ENCODE peak calls at places on chromosome 10, in six cellular contexts. U is A549, X is fibroblast of lung, B is NB4, R is Panc1, Z is fibroblast of mammary gland. K is an unnamed sample.

GRCh38 chr10:129382401-129382800 is 84.6 kb upstream of the MGMT start:
- DNase-seq in Z (no peak), B (no peak), R (no peak), U (no peak), X (no peak), K (no peak)

GRCh38 chr10:126917375-126917774 is 12.1 kb downstream of the DOCK1 start:
- DNase-seq in U (no peak), Z (no peak), R (no peak), X (no peak), B (no peak), K (no peak)

GRCh38 chr10:117762819-117763172 is 220.2 kb downstream of the EMX2 start:
- DNase-seq in B (peak; percentile 23), X (no peak), U (no peak), Z (peak; percentile 56), R (no peak), K (no peak)

GRCh38 chr10:90675621-90676020 is 182.2 kb downstream of the HTR7 start:
- DNase-seq in U (no peak), R (no peak), B (no peak), Z (peak; percentile 68), X (peak; percentile 75), K (no peak)

GRCh38 chr10:97454330-97455036 is 8.5 kb downstream of the ZDHHC16 start:
- DNase-seq in R (no peak), U (no peak), Z (peak; percentile 45), X (peak; percentile 44), B (no peak), K (no peak)

GRCh38 chr10:59967079-59967478 is 60.7 kb upstream of the CCDC6 start:
- DNase-seq in R (no peak), U (no peak), Z (no peak), B (no peak), X (no peak), K (no peak)

GRCh38 chr10:33661580-33662269 is 327.3 kb upstream of the NRP1 start:
- DNase-seq in R (no peak), U (peak; percentile 42), X (peak; percentile 81), Z (peak; percentile 60), B (peak; percentile 91), K (no peak)

GRCh38 chr10:78964952-78965633 is 103.7 kb upstream of the ZMIZ1 start:
- DNase-seq in X (peak; percentile 76), B (peak; percentile 72), Z (peak; percentile 33), R (peak; percentile 45), U (peak; percentile 63), K (no peak)

GRCh38 chr10:99785646-99786045 is 3.2 kb downstream of the ABCC2 start:
- DNase-seq in R (no peak), U (no peak), B (no peak), Z (no peak), X (no peak), K (no peak)

GRCh38 chr10:115849197-115849596 is 423.8 kb downstream of the GFRA1 start:
- DNase-seq in Z (no peak), B (no peak), U (no peak), R (no peak), X (peak; percentile 42), K (no peak)

GRCh38 chr10:88565072-88565471 is 18.0 kb downstream of the RNLS start:
- DNase-seq in B (peak; percentile 58), U (peak; percentile 15), R (no peak), Z (peak; percentile 63), X (peak; percentile 37), K (peak; percentile 27)
- TF ChIP-seq CTCF in B (no peak), U (peak; percentile 64), R (peak; percentile 59), Z (peak; percentile 51), X (no peak), K (peak; percentile 20)

GRCh38 chr10:27242473-27242950 is 1.9 kb upstream of the ACBD5 start:
- DNase-seq in R (no peak), U (no peak), B (no peak), Z (no peak), X (no peak), K (no peak)

GRCh38 chr10:27242951-27243551 is 2.5 kb upstream of the ACBD5 start:
- DNase-seq in B (peak; percentile 64), Z (peak; percentile 58), R (no peak), X (peak; percentile 82), U (peak; percentile 30), K (peak; percentile 68)

GRCh38 chr10:27240891-27241639 is 468 bp upstream of the ACBD5 start:
- DNase-seq in Z (peak; percentile 14), R (no peak), X (no peak), U (no peak), B (peak; percentile 70), K (no peak)

GRCh38 chr10:27240212-27240890 is at the start of gene ACBD5:
- DNase-seq in R (no peak), U (peak; percentile 51), B (peak; percentile 87), Z (peak; percentile 87), X (peak; percentile 65), K (peak; percentile 82)

DNA sequence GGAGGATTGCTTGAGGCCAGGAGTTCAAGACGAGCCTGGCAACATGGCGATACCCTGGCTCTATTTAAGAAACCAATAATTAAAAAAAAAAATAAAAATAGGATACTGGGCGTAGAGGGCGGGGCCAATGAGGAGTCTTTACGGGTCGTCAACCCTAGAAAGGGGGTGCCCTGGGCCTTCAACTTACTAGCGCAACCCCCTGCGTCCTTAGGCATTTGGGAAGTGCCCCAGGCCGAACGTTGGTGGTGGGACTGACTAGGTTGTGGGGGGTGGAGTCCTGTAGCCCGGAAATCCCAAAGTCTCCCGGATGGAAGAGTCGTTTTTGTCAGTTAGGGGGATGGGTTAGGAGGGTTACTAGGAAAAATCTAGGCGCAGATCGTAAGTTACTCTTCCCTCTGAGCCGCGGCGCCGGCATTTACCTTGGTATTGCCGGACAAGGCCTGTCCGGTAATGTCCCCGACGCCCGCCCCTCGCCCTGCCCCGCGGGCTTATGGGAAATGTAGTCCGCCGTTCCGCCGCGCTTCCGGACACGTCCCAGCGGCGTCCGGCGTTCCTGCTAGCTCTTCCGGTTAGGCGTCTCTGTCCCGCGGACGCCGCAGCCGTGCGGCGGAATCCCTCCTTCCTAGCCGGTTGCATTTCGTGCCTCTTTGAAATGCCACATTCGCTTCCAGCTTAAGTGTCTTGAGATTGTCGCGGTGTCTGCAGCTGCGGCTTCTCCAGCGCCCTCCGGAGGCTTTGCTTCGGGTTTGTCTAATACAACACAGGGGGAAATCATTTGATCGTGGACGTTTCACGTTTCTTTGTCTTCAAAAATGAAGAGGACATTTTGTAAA is 1.3 kb upstream of the ACBD5 start:
- DNase-seq in U (peak; percentile 64), X (peak; percentile 93), B (peak; percentile 94), Z (peak; percentile 90), R (peak; percentile 67), K (peak; percentile 88)
- TF ChIP-seq CTCF in U (peak; percentile 18), X (peak; percentile 28), B (peak; percentile 35), Z (no peak), R (no peak), K (peak; percentile 23)

GRCh38 chr10:103397191-103397825 is 882 bp downstream of the PDCD11 start:
- DNase-seq in B (peak; percentile 48), Z (peak; percentile 8), X (no peak), R (no peak), U (no peak), K (no peak)

GRCh38 chr10:103395754-103396066 is 565 bp downstream of the ATP5MK start:
- DNase-seq in U (no peak), Z (peak; percentile 0), R (no peak), B (no peak), X (peak; percentile 19), K (peak; percentile 38)

GRCh38 chr10:103394180-103394579 is 2.1 kb downstream of the ATP5MK start:
- DNase-seq in B (peak; percentile 34), X (peak; percentile 50), U (no peak), Z (peak; percentile 4), R (no peak), K (peak; percentile 37)

GRCh38 chr10:103396789-103397087 is 312 bp downstream of the PDCD11 start:
- DNase-seq in R (no peak), U (no peak), B (no peak), Z (no peak), X (no peak), K (peak; percentile 36)

DNA sequence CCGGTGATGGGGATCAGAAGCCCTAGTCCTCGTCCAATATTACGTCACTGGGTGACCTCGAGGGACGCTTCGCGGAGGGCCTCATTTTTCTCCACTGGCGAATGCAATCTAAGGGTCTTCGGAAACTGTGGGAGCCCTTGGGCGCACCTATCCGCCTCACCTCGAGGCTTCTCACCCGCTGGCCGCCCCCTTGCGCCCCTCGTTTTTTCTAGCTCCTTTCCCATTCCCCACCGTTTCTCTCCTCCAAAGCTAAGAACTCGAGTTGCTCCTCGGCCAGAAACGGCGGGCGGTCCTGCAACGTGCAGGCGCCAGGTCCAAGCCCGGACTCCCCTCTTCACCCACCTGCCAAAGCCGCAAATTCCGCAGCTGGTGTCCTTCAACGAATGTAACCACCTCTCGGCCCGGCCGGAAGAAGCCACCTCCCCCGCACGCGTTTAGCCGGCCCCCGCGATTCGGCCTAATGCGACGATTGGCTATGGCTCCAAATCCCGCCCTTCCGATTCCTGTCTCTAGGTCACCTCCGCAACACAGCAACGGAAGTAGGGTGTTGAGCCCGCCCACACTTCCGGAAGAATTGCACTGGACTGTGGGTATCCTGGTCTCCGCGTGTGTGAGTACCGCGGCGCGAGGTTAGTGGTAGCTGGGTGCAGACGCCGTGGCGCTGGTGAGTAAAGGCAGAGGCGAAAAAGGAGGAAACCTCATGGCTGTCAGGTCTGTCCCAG is at the start of the genes ATP5MK and PDCD11:
- DNase-seq in B (peak; percentile 100), R (peak; percentile 89), X (peak; percentile 98), U (peak; percentile 98), Z (peak; percentile 97), K (peak; percentile 97)
- TF ChIP-seq CTCF in B (peak; percentile 23), R (no peak), X (peak; percentile 12), U (no peak), Z (no peak), K (no peak)

DNA sequence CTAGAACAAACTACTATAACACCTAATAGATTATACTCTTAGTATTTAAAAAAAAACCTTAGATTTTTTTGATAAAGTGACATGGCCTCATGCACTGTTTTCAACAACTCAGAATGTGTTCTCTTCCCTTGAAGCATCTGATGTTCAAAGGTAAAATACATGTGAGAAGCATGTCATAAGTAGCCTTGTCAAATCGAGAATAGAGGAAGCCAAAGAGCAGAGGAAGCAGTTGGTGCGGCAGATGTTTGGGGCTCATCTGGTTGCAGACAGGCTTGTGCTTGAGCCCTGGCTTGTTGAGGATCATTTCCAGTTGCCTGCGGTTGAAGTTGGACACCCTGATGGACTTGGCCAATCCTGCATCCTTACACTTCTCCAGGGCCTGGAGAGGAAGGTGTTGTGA is 59.1 kb downstream of the AKR1E2 start:
- DNase-seq in R (no peak), B (no peak), U (no peak), X (no peak), Z (no peak), K (no peak)
- TF ChIP-seq CTCF in R (no peak), B (no peak), U (no peak), X (no peak), Z (no peak), K (no peak)

DNA sequence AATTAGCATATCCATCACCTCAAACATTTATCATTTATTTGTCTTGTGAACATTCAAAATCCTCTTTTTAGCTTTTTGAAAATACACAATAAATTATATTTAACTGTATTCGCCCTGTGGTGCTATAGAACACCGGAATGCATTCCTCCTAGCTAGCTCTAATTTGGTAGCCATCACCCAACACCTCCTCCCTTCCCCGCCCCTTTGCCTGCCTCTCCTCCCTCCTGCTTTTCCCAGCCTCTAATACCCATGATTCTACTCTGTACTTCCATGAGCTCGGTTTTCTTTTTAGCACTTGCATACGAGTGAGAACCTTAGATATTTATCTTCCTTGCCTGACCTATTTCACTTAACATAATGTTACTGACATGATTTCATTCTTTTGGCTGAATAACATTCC is 80.1 kb downstream of the ANKRD26 start:
- DNase-seq in Z (no peak), B (no peak), X (no peak), U (no peak), R (no peak), K (no peak)
- TF ChIP-seq CTCF in Z (no peak), B (no peak), X (no peak), U (no peak), R (no peak), K (no peak)